ENCODE peak calls at places on chromosomes 6 and 20, in ten cellular contexts. L is GM23338, D is HCT116, O is neural progenitor cell, A is hepatocyte, Y is fibroblast of lung, J is GM23248, I is MM.1S, B is mammary epithelial cell, X is astrocyte. K is an unnamed sample.

GRCh38 chr20:7926767-7927166 is 13.5 kb downstream of the HAO1 start:
- DNase-seq in X (peak; percentile 28), B (no peak), J (peak; percentile 60), I (peak; percentile 41), Y (peak; percentile 57), L (peak; percentile 36), D (peak; percentile 12), O (peak; percentile 28), A (peak; percentile 38), K (no peak)

GRCh38 chr20:36271639-36272546 is 34.2 kb upstream of the DLGAP4 start:
- DNase-seq in Y (no peak), A (no peak), L (no peak), O (no peak), I (no peak), D (no peak), J (no peak), X (no peak), B (no peak), K (no peak)

GRCh38 chr6:6659600-6660327 is 71.2 kb downstream of the LY86 start:
- DNase-seq in L (no peak), X (no peak), A (no peak), B (no peak), I (no peak), D (no peak), O (no peak), Y (no peak), J (no peak), K (no peak)

GRCh38 chr20:16554766-16555543 is 18.3 kb downstream of the KIF16B start:
- DNase-seq in O (no peak), L (no peak), J (no peak), D (no peak), Y (no peak), X (no peak), B (no peak), I (no peak), A (no peak), K (no peak)

GRCh38 chr6:162621246-162621645 is 106.3 kb downstream of the PRKN start:
- DNase-seq in D (peak; percentile 48), L (peak; percentile 14), O (peak; percentile 33), J (peak; percentile 9), B (peak; percentile 35), A (peak; percentile 56), X (peak; percentile 72), Y (peak; percentile 42), I (no peak), K (no peak)

GRCh38 chr20:7841967-7842301 is 98.3 kb downstream of the HAO1 start:
- DNase-seq in O (peak; percentile 5), I (no peak), X (peak; percentile 95), B (peak; percentile 91), J (peak; percentile 92), Y (peak; percentile 85), A (peak; percentile 38), D (no peak), L (no peak), K (peak; percentile 70)

GRCh38 chr20:61780066-61780465 is 285.6 kb downstream of the TAF4 start:
- DNase-seq in Y (no peak), L (no peak), D (no peak), O (no peak), J (no peak), I (no peak), B (no peak), X (no peak), A (no peak), K (no peak)

GRCh38 chr6:139839506-139840156 is 465.2 kb upstream of the CITED2 start:
- DNase-seq in B (no peak), X (no peak), O (no peak), Y (no peak), I (no peak), D (no peak), A (no peak), J (peak; percentile 51), L (no peak), K (no peak)

GRCh38 chr20:48763183-48764030 is 64.4 kb downstream of the PREX1 start:
- DNase-seq in I (no peak), B (no peak), Y (no peak), L (peak; percentile 17), J (no peak), D (no peak), X (no peak), O (peak; percentile 49), A (no peak), K (no peak)

GRCh38 chr6:102732908-102733307 is 1339.4 kb downstream of the GRIK2 start:
- DNase-seq in B (peak; percentile 1), L (no peak), J (peak; percentile 42), X (peak; percentile 22), O (no peak), D (no peak), I (no peak), A (no peak), Y (peak; percentile 3), K (no peak)

GRCh38 chr20:46255440-46256104 is 52.7 kb downstream of the CDH22 start:
- DNase-seq in Y (no peak), I (peak; percentile 39), A (peak; percentile 75), O (no peak), D (peak; percentile 69), B (peak; percentile 89), J (no peak), L (no peak), X (peak; percentile 4), K (peak; percentile 87)

GRCh38 chr6:57316581-57317059 is 810 bp upstream of the PRIM2 start:
- DNase-seq in X (peak; percentile 80), J (peak; percentile 95), A (peak; percentile 92), B (peak; percentile 87), I (peak; percentile 93), L (peak; percentile 97), O (peak; percentile 92), D (peak; percentile 91), Y (peak; percentile 93), K (no peak)

GRCh38 chr20:43843096-43843964 is 71.3 kb upstream of the TOX2 start:
- DNase-seq in I (peak; percentile 90), Y (peak; percentile 91), D (no peak), L (no peak), B (peak; percentile 64), A (no peak), J (peak; percentile 92), O (no peak), X (peak; percentile 80), K (peak; percentile 21)

GRCh38 chr6:110095101-110095500 is 84.4 kb downstream of the WASF1 start:
- DNase-seq in J (no peak), A (no peak), L (no peak), Y (no peak), O (no peak), B (no peak), I (no peak), X (no peak), D (no peak), K (no peak)

DNA sequence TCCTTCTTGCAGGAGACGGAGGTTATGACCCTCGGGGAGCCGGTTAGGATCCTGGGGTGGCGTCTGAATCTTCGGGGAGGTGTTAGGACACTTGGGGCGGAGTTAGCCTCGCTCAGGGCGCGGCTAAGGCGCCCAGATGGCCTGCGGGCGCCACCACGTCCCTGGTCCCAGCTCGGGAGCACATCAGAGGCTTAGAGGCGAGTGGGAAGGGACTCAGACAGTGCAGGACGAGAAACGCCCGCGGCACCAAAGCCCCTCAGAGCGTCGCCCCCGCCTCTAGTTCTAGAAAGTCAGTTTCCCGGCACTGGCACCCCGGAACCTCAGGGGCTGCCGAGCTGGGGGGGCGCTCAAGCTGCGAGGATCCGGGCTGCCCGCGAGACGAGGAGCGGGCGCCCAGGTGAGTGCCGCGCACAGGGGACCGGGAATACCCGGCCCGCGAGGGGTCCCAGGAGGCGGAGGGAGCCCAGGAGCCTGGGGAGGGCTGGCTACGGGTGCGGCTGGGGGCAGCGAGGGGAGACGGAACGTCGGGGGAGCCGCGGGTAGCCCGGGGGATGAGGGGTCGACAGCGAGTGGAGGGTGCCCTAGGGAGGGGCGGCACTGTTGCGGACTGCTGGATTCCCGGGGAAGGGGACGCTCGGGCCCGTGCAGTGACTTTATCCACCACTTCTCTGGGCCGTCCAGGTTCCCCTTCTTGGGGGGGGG is at the start of gene HCK:
- DNase-seq in X (no peak), Y (no peak), O (peak; percentile 59), J (peak; percentile 23), D (no peak), L (peak; percentile 79), I (no peak), A (no peak), B (no peak), K (no peak)
- TF ChIP-seq EZH2 in X (peak; percentile 90), Y (peak; percentile 74), O (peak; percentile 84), J (peak; percentile 36), D (no peak), L (peak; percentile 29), I (no peak), A (peak; percentile 13), B (peak; percentile 14), K (peak; percentile 54)

GRCh38 chr20:24653306-24653705 is 183.9 kb downstream of the SYNDIG1 start:
- DNase-seq in Y (no peak), L (no peak), B (no peak), X (no peak), A (peak; percentile 68), I (no peak), O (no peak), D (no peak), J (peak; percentile 80), K (no peak)
- H2AFZ ChIP-seq in Y (no peak overlapping the region), L (no peak overlapping the region), B (no peak overlapping the region), X (no peak overlapping the region), A (no peak overlapping the region), I (no peak overlapping the region), O (no peak overlapping the region), D (no peak overlapping the region), J (peak overlapping the region; percentile 65), K (no peak overlapping the region)

GRCh38 chr6:129647044-129647443 is 62.9 kb downstream of the ARHGAP18 start:
- DNase-seq in O (no peak), D (no peak), B (no peak), I (no peak), A (no peak), Y (no peak), J (no peak), X (no peak), L (no peak), K (no peak)
- H3K4me1 ChIP-seq in O (peaks cover 8% of the 10 kb centered on the region), D (peaks cover 98% of the 10 kb centered on the region), B (peaks cover 35% of the 10 kb centered on the region), I (peaks cover 40% of the 10 kb centered on the region), A (peaks cover 39% of the 10 kb centered on the region), Y (peaks cover 30% of the 10 kb centered on the region), J (peaks cover 37% of the 10 kb centered on the region), X (peaks cover 28% of the 10 kb centered on the region), L (peaks cover 33% of the 10 kb centered on the region), K (peaks cover 29% of the 10 kb centered on the region)

GRCh38 chr6:22079788-22080187 is 217.0 kb downstream of the PRL start:
- DNase-seq in A (no peak), J (peak; percentile 78), Y (peak; percentile 91), L (no peak), B (no peak), X (peak; percentile 66), I (no peak), O (no peak), D (no peak), K (no peak)
- TF ChIP-seq EZH2 in A (no peak), J (no peak), Y (no peak), L (no peak), B (no peak), X (no peak), I (no peak), O (no peak), D (no peak), K (no peak)

GRCh38 chr6:49513153-49513989 is 13.6 kb downstream of the GLYATL3 start:
- DNase-seq in O (no peak), X (no peak), Y (no peak), B (no peak), D (no peak), I (no peak), L (no peak), J (no peak), A (no peak), K (no peak)
- H2AFZ ChIP-seq in O (no peak overlapping the region), X (no peak overlapping the region), Y (no peak overlapping the region), B (no peak overlapping the region), D (no peak overlapping the region), I (no peak overlapping the region), L (no peak overlapping the region), J (no peak overlapping the region), A (no peak overlapping the region), K (no peak overlapping the region)

GRCh38 chr6:39445667-39446066 is 123.2 kb upstream of the KCNK16 start:
- DNase-seq in D (no peak), Y (no peak), A (no peak), J (no peak), O (no peak), L (no peak), I (no peak), B (no peak), X (no peak), K (no peak)
- H3K4me1 ChIP-seq in D (no peaks in the 10 kb centered on the region), Y (no peaks in the 10 kb centered on the region), A (no peaks in the 10 kb centered on the region), J (no peaks in the 10 kb centered on the region), O (peaks cover 6% of the 10 kb centered on the region), L (no peaks in the 10 kb centered on the region), I (no peaks in the 10 kb centered on the region), B (no peaks in the 10 kb centered on the region), X (no peaks in the 10 kb centered on the region), K (no peaks in the 10 kb centered on the region)

K was measured in keratinocyte.